ENCODE peak calls at places on chromosome 10, in five cellular contexts. J is uterus, P is gastrocnemius medialis, F is mammary epithelial cell, I is psoas muscle. W is an unnamed sample.

GRCh38 chr10:24908793-24909423 is 43.5 kb downstream of the PRTFDC1 start:
- DNase-seq in F (peak), I (no peak), J (no peak), P (no peak), W (no peak)

GRCh38 chr10:97974526-97975525 is 55.6 kb downstream of the CRTAC1 start:
- DNase-seq in J (no peak), I (no peak), P (no peak), F (no peak), W (no peak)

GRCh38 chr10:7471720-7472367 is 61.0 kb upstream of the SFMBT2 start:
- DNase-seq in P (no peak), F (no peak), J (no peak), I (no peak), W (no peak)

GRCh38 chr10:97640868-97641811 is 669 bp downstream of the PI4K2A start:
- DNase-seq in I (no peak), J (peak), P (no peak), F (peak), W (peak)

GRCh38 chr10:43308986-43309385 is 42.1 kb upstream of the RASGEF1A start:
- DNase-seq in F (no peak), P (no peak), I (no peak), J (no peak), W (peak)

GRCh38 chr10:17144757-17145156 is 15.1 kb upstream of the CUBN start:
- DNase-seq in I (no peak), J (no peak), F (peak), P (no peak), W (no peak)

GRCh38 chr10:126867567-126868365 is 37.5 kb upstream of the DOCK1 start:
- DNase-seq in P (no peak), J (no peak), I (no peak), F (no peak), W (no peak)

GRCh38 chr10:8116926-8117493 is 62.5 kb downstream of the GATA3 start:
- DNase-seq in J (no peak), I (no peak), F (no peak), P (no peak), W (no peak)

GRCh38 chr10:133158756-133159610 is 1.0 kb upstream of the KNDC1 start:
- DNase-seq in F (no peak), P (no peak), I (no peak), J (peak), W (peak)

GRCh38 chr10:27192284-27192683 is 37.1 kb downstream of the MASTL start:
- DNase-seq in F (peak), P (peak), I (no peak), J (no peak), W (no peak)

GRCh38 chr10:124387078-124387874 is 31.4 kb downstream of the OAT start:
- DNase-seq in J (no peak), I (no peak), F (no peak), P (no peak), W (no peak)

GRCh38 chr10:119206603-119207366 is 586 bp upstream of the GRK5 start:
- DNase-seq in I (peak), P (peak), F (peak), J (peak), W (peak)

GRCh38 chr10:71068811-71069411 is 143.5 kb upstream of the UNC5B start:
- DNase-seq in J (no peak), P (peak), F (peak), I (peak), W (peak)

GRCh38 chr10:109914966-109915365 is 8.3 kb downstream of the XPNPEP1 start:
- DNase-seq in P (no peak), J (peak), F (peak), I (no peak), W (no peak)

GRCh38 chr10:98675902-98676301 is 229.2 kb upstream of the HPS1 start:
- DNase-seq in F (no peak), J (no peak), P (no peak), I (no peak), W (no peak)

GRCh38 chr10:50927522-50928189 is 42.2 kb upstream of the A1CF start:
- DNase-seq in F (peak), P (no peak), J (no peak), I (no peak), W (no peak)

GRCh38 chr10:22704348-22705341 is 9.7 kb downstream of the PIP4K2A start:
- DNase-seq in J (no peak), P (no peak), F (no peak), I (no peak), W (no peak)

GRCh38 chr10:16965740-16966447 is 148.7 kb upstream of the RSU1 start:
- DNase-seq in P (no peak), I (no peak), J (no peak), F (peak), W (no peak)

GRCh38 chr10:7937315-7937945 is 117.1 kb upstream of the GATA3 start:
- DNase-seq in J (no peak), I (no peak), P (no peak), F (peak), W (no peak)

GRCh38 chr10:114103286-114103685 is 59.6 kb downstream of the ADRB1 start:
- DNase-seq in P (no peak), F (peak), J (no peak), I (no peak), W (no peak)

GRCh38 chr10:1328409-1328808 is 272.2 kb downstream of the WDR37 start:
- DNase-seq in F (no peak), J (no peak), I (no peak), P (no peak), W (no peak)

GRCh38 chr10:132065491-132066105 is at the start of gene JAKMIP3:
- DNase-seq in F (peak), I (peak), J (peak), P (peak), W (no peak)

GRCh38 chr10:123614888-123615287 is 51.3 kb upstream of the GPR26 start:
- DNase-seq in J (no peak), P (no peak), F (peak), I (peak), W (no peak)

GRCh38 chr10:60849217-60849616 is 70.9 kb downstream of the CDK1 start:
- DNase-seq in J (no peak), F (no peak), I (peak), P (peak), W (no peak)

GRCh38 chr10:111126981-111127848 is 50.4 kb downstream of the ADRA2A start:
- DNase-seq in F (no peak), I (no peak), J (no peak), P (no peak), W (no peak)

GRCh38 chr10:77029684-77030407 is 607.8 kb downstream of the KCNMA1 start:
- DNase-seq in I (no peak), P (no peak), F (no peak), J (no peak), W (no peak)

GRCh38 chr10:14200645-14201534 is 129.8 kb downstream of the FRMD4A start:
- DNase-seq in I (no peak), F (no peak), J (no peak), P (peak), W (no peak)

GRCh38 chr10:20890009-20890408 is 7.1 kb downstream of the NEBL start:
- DNase-seq in P (no peak), J (no peak), F (no peak), I (no peak), W (no peak)

GRCh38 chr10:119306514-119306951 is 99.2 kb downstream of the GRK5 start:
- DNase-seq in J (peak), F (no peak), P (no peak), I (peak), W (no peak)

GRCh38 chr10:69470463-69471163 is 19.3 kb downstream of the TSPAN15 start:
- DNase-seq in J (no peak), F (no peak), P (no peak), I (no peak), W (no peak)

GRCh38 chr10:49611166-49611814 is 1.2 kb downstream of the SLC18A3 start:
- DNase-seq in J (no peak), P (no peak), I (peak), F (no peak), W (no peak)

GRCh38 chr10:49613160-49613881 is 516 bp upstream of the CHAT start:
- DNase-seq in P (no peak), J (no peak), I (peak), F (no peak), W (no peak)

GRCh38 chr10:49612513-49613159 is 1.2 kb upstream of the CHAT start:
- DNase-seq in I (peak), J (no peak), P (no peak), F (no peak), W (no peak)

GRCh38 chr10:49610735-49611165 is 640 bp downstream of the SLC18A3 start:
- DNase-seq in I (peak), J (no peak), F (no peak), P (no peak), W (no peak)

DNA sequence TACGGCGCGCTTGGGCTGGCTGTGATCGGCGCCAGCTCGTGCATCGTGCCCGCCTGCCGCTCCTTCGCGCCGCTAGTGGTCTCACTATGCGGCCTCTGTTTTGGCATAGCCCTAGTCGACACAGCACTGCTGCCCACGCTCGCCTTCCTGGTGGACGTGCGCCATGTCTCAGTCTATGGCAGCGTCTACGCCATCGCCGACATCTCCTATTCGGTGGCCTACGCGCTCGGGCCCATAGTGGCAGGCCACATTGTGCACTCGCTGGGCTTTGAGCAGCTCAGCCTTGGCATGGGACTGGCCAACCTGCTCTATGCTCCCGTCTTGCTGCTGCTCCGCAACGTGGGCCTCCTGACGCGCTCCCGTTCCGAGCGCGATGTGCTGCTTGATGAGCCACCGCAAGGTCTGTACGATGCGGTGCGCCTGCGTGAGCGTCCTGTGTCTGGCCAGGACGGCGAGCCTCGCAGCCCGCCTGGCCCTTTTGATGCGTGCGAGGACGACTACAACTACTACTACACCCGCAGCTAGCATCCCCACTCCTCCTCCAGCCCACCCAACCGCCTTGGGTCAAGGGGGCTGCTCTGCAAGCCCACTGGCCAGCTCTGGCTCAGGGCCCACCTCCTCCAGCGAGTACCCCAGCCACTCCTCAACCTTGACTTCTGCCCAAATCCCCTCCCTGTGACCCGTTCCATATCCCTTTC is 1.9 kb downstream of the SLC18A3 start:
- DNase-seq in J (no peak), I (peak), P (no peak), F (peak), W (no peak)
- H3K27ac ChIP-seq in J (no peak), I (no peak), P (no peak), F (no peak), W (no peak)

GRCh38 chr10:80195046-80195574 is 10.2 kb downstream of the ANXA11 start:
- DNase-seq in I (no peak), P (no peak), J (no peak), F (no peak), W (no peak)

GRCh38 chr10:80196950-80197315 is 8.4 kb downstream of the ANXA11 start:
- DNase-seq in I (no peak), J (no peak), F (no peak), P (no peak), W (no peak)

GRCh38 chr10:80197972-80198591 is 7.3 kb downstream of the ANXA11 start:
- DNase-seq in P (peak), J (no peak), F (no peak), I (peak), W (no peak)

GRCh38 chr10:80194373-80195045 is 10.8 kb downstream of the ANXA11 start:
- DNase-seq in J (no peak), F (no peak), P (no peak), I (no peak), W (no peak)

GRCh38 chr10:80196270-80196949 is 8.9 kb downstream of the ANXA11 start:
- DNase-seq in P (peak), F (peak), I (peak), J (no peak), W (no peak)
- H3K27ac ChIP-seq in P (peak), F (peak), I (peak), J (peak), W (no peak)

DNA sequence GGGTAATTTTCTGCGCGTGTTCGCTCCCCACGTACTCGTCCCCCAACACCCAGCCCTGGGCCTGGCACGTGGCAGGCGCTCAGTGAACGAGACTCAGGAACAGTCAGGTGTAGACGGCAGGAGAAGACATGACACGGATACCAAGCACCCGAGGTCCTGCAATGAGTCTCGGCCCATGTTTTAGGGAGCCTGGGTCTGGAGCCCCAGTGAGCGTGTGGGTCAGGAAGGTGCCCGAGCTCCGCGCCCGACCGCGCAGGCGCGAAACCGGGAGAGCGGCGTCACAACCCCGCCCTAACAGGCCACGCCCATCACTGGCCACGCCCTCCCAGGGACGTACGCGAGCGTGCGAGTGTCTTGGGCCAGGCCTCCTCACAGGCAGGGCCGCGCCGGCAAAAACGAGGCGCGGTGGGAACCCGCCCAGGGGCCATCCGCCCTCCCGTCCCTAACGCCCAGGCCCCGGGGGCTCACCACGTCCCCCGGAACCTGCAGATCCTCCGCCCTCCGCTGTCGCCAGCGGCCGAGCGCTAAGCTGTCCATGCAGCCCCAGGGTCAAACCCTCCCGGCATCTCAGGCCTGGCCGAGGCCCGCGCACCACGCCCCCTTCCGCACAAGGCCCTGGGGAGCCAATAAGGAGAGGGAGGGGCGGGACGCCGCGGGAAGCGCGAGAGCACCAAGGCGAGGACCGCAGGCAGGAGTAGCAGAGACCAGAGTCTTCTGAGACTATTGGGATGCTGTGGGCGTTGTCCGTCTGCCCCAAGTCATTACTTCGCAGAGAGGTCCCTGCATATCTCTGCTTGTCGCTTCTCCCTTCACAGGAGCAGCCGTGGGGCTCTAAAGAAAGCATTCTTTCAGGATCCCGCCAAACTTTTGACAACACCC is at the start of gene C10orf143:
- DNase-seq in F (peak), P (peak), I (peak), J (peak), W (peak)
- H3K27ac ChIP-seq in F (peak), P (peak), I (peak), J (peak), W (peak)

DNA sequence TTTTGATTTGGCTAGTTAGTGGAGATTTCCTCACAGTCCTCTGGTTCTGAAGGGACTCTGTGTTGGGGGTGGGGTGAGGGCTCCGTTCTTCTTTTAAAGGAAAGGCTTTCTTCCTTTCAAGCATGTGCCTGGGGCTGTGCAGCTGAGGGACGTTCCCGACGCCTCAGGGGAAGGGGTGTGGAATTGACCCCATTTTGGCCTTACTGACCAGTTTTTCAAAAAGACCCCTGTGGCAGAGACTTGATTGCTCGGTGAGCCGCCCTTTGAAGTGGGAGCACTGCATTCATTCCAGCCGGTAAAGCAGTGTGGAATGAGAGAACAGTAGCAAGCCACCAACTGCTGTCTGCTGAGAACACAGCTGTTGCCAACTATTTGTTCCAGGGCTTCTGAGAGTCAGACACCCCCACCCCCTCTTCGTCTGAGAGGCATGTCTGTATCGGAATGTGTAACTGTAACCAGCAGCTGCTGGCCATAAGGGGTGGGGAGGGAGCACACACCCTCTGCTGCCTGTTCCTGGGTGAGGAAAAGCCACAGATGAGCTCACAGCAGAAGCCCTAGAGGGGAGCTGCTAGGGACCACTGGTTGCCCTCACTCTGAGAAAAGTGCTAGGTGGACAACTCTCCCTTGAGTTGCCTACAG is 33.1 kb downstream of the WBP1L start:
- DNase-seq in F (peak), P (peak), I (peak), J (peak), W (peak)
- H3K27ac ChIP-seq in F (no peak), P (peak), I (peak), J (peak), W (peak)

DNA sequence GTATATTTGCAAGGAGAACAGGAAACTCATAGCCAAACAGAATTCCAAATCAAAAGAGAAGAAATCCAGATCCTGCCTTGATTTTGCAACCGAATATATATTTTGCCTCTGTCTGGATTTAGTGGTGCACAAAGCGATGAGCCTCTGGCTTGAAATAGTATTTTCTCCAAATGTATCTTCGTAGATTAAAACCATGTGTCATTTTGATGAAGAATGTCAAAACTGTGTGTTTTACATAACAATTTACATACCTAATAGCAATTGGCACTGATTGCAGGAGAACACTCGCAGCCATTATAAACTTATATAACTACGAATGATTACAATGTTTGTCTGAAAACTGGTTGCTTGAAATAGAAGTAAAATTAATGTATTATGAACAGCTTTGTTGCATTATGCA is 156.4 kb downstream of the ARID5B start:
- DNase-seq in P (no peak), I (no peak), J (no peak), F (no peak), W (no peak)
- H3K27ac ChIP-seq in P (peak), I (peak), J (peak), F (no peak), W (peak)

GRCh38 chr10:79275105-79275430 is 72.2 kb upstream of the PPIF start:
- DNase-seq in F (no peak), I (no peak), J (no peak), P (no peak), W (no peak)

GRCh38 chr10:79273603-79274002 is 73.7 kb upstream of the PPIF start:
- DNase-seq in P (peak), J (peak), I (peak), F (no peak), W (no peak)

GRCh38 chr10:79275431-79275851 is 71.8 kb upstream of the PPIF start:
- DNase-seq in F (no peak), P (no peak), I (peak), J (no peak), W (no peak)

GRCh38 chr10:79272353-79272752 is 74.9 kb upstream of the PPIF start:
- DNase-seq in J (no peak), I (no peak), F (no peak), P (no peak), W (no peak)

DNA sequence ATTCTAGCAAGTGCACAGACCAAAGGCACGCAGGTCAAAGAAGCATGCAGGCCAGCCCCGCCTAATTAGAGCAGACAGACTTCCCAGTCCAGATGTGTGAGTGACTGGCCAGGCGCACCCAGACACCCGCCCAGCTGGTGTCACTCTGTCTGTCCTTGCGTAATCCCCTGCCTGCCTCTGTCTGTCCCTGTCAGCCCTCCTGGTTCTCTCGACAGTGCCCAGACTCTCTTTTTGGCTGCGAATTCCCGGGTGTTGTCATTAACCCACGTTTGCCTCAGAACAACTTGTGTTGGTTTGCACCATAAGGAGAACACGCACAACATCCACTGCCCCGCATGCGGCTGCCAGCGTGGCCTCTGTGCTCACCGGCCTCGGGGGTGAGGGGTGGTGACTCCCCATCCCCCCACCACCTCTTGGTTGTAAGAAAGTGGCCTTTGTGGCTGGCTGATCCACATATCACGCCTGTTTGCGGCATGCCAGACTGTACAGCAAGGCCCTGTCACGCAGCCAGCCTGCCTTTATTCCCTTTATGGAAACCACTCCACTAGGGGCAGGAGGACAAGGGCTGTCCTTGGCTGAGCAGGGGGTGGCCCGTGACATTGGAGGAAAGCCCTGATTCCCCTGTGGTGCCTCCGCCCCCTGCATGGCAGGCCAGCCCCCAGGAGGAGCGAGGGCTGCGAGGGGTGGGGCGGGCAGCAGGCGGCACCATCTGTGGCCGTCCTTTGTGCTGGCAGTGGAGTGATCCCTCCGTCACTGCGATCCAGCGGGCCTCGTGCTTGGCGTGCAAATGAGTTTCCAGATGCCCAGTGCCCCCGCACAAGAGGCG is 72.8 kb upstream of the PPIF start:
- DNase-seq in J (peak), F (peak), P (peak), I (peak), W (peak)
- H3K27ac ChIP-seq in J (peak), F (no peak), P (peak), I (peak), W (peak)

W was measured in substantia nigra.